ENCODE peak calls at places on chromosomes 7 and 10, in four cellular contexts. M is DND-41, U is mammary epithelial cell, X is mesenchymal stem cell. S is an unnamed sample.

GRCh38 chr7:98464558-98464940 is 63.7 kb upstream of the BAIAP2L1 start:
- DNase-seq in M (no peak), U (no peak), X (no peak), S (no peak)

GRCh38 chr7:84202855-84203254 is 8.3 kb upstream of the SEMA3A start:
- DNase-seq in M (no peak), U (no peak), X (no peak), S (no peak)

GRCh38 chr7:78620931-78621330 is 822.4 kb downstream of the PHTF2 start:
- DNase-seq in M (peak; percentile 15), U (peak; percentile 14), X (peak; percentile 16), S (peak; percentile 29)

GRCh38 chr7:85065888-85066485 is 120.9 kb downstream of the SEMA3D start:
- DNase-seq in M (no peak), U (peak; percentile 10), X (peak; percentile 14), S (no peak)

GRCh38 chr7:98110249-98111022 is 3.8 kb downstream of the LMTK2 start:
- DNase-seq in M (no peak), U (no peak), X (no peak), S (no peak)

GRCh38 chr10:50582061-50582460 is 41.7 kb downstream of the SGMS1 start:
- DNase-seq in M (no peak), U (no peak), X (no peak), S (no peak)

GRCh38 chr10:129424978-129425377 is 42.1 kb upstream of the MGMT start:
- DNase-seq in M (no peak), U (no peak), X (no peak), S (no peak)

GRCh38 chr10:77117501-77117900 is 520.1 kb downstream of the KCNMA1 start:
- DNase-seq in M (no peak), U (peak; percentile 29), X (no peak), S (no peak)

GRCh38 chr7:7569113-7569527 is 2.4 kb downstream of the MIOS start:
- DNase-seq in M (no peak), U (no peak), X (no peak), S (no peak)

GRCh38 chr7:26159243-26159642 is 7.2 kb downstream of the NFE2L3 start:
- DNase-seq in M (no peak), U (no peak), X (no peak), S (no peak)

GRCh38 chr10:109886037-109886787 is 37.1 kb downstream of the XPNPEP1 start:
- DNase-seq in M (no peak), U (no peak), X (no peak), S (no peak)

GRCh38 chr10:125538947-125539649 is 143.9 kb downstream of the TEX36 start:
- DNase-seq in M (no peak), U (no peak), X (no peak), S (no peak)

GRCh38 chr7:134547738-134548054 is 1.2 kb upstream of the AKR1B15 start:
- DNase-seq in M (peak; percentile 8), U (no peak), X (peak; percentile 80), S (no peak)

GRCh38 chr7:17625038-17625437 is 315.3 kb downstream of the SNX13 start:
- DNase-seq in M (no peak), U (peak; percentile 67), X (peak; percentile 92), S (peak; percentile 69)

GRCh38 chr10:114499630-114500190 is 95.4 kb upstream of the AFAP1L2 start:
- DNase-seq in M (no peak), U (peak; percentile 97), X (no peak), S (peak; percentile 99)

GRCh38 chr10:27153855-27154198 is 357 bp downstream of the YME1L1 start:
- DNase-seq in M (no peak), U (no peak), X (no peak), S (peak; percentile 11)

GRCh38 chr10:132066812-132067211 is 1.1 kb downstream of the JAKMIP3 start:
- DNase-seq in M (no peak), U (no peak), X (no peak), S (no peak)

GRCh38 chr10:112052176-112052575 is 131.4 kb downstream of the GPAM start:
- DNase-seq in M (no peak), U (no peak), X (no peak), S (no peak)

GRCh38 chr10:1944487-1944886 is 207.2 kb upstream of the ADARB2 start:
- DNase-seq in M (no peak), U (no peak), X (no peak), S (no peak)
- H3K4me1 ChIP-seq in M (peaks cover 25% of the 10 kb centered on the region), U (no peaks in the 10 kb centered on the region), X (no peaks in the 10 kb centered on the region), S (no peaks in the 10 kb centered on the region)

GRCh38 chr10:13152286-13152685 is 9.1 kb upstream of the MCM10 start:
- DNase-seq in M (no peak), U (no peak), X (no peak), S (no peak)
- H3K4me1 ChIP-seq in M (no peaks in the 10 kb centered on the region), U (no peaks in the 10 kb centered on the region), X (no peaks in the 10 kb centered on the region), S (peaks cover 4% of the 10 kb centered on the region)

GRCh38 chr10:101562231-101562630 is 25.8 kb downstream of the POLL start:
- DNase-seq in M (no peak), U (no peak), X (no peak), S (no peak)

GRCh38 chr10:101559596-101560292 is 28.3 kb downstream of the POLL start:
- DNase-seq in M (no peak), U (no peak), X (no peak), S (no peak)

GRCh38 chr10:101561068-101561915 is 26.8 kb downstream of the POLL start:
- DNase-seq in M (no peak), U (no peak), X (no peak), S (no peak)

GRCh38 chr10:101558671-101559595 is 29.1 kb downstream of the POLL start:
- DNase-seq in M (no peak), U (no peak), X (no peak), S (no peak)

DNA sequence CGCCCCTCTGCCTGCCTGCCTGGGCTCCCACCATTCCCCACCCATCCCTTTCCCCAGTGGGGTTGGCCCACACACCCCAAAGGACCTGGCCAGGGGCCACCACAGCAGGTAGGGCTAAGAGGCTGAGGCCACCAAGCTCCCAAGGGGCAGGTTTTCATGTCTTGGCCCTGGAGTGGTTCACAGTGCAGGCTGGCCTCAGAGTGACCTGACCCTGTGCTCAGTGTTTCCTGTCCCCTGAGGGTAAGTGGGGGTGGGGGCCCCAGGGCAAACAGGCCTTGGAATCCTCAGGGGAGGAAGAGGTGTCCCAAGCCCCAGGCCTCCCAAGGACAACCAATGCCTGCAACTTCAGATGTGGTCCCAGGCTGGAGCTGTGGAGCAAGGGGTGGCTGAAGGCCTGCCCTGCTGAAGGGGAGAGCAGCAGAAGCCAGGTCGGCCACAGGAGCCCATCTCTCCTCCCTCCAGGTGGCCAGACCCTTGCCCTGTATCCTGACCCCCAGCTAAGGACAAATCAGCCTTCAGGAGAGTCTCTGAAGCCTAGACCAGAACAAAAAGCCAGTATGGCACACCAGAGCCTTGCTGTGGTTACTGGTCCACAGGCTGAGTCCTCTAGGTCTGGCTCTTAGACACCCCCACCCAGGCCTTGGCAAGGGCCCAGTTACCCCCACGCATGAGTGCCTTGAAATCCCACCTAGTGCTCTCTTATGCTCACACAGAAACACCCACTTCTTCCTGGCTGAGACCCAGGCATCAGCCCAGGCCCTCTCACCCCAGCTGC is 27.6 kb downstream of the POLL start:
- DNase-seq in M (no peak), U (no peak), X (no peak), S (no peak)
- H3K4me1 ChIP-seq in M (peaks cover 25% of the 10 kb centered on the region), U (peaks cover 16% of the 10 kb centered on the region), X (peaks cover 5% of the 10 kb centered on the region), S (peaks cover 4% of the 10 kb centered on the region)

DNA sequence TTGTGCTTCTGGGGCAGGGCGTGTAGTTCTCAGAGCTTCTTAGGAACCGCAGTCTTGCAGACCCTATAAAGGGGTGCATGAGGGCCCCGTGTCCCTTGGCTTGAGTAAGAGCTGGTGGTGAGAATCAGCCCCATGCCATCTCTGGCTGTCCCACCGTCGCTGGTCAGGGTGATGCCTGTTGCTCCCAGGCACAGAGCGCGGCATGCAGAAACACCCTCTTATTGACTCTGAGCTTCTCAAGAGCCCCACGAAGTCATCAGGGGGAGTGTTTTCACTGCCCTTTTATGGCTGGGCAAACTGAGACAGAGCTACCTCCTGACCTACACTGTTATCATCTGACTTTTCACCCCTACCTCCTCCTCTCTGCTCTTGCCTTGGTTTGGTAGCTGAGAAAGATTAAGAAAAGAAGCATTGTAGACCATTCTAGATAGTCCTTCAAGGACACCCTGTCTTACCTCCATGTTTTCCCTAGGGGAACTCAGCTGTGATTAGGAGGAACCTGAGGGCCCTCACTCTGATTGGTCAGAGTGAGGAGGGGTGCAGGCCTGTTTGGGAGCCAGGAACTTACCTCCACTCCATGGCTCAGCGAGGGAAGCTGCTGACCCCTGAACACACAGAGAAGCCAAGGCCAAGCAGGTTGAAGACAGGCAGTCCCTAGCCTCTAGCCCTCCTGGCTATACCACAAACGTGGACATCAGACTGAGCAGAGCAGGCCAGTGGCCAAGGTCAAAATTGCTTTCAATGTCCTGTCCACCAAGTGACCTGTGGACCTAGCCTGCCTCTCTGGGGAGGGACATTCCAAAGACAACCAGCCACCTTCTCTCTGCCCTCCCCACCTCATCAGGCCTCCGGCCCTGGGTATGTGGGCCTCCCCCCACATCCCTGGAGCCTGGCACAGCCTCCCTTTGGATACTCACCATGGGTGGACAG is 17.6 kb downstream of the UNC5B start:
- DNase-seq in M (no peak), U (no peak), X (no peak), S (no peak)
- H3K4me1 ChIP-seq in M (no peaks in the 10 kb centered on the region), U (no peaks in the 10 kb centered on the region), X (no peaks in the 10 kb centered on the region), S (no peaks in the 10 kb centered on the region)

DNA sequence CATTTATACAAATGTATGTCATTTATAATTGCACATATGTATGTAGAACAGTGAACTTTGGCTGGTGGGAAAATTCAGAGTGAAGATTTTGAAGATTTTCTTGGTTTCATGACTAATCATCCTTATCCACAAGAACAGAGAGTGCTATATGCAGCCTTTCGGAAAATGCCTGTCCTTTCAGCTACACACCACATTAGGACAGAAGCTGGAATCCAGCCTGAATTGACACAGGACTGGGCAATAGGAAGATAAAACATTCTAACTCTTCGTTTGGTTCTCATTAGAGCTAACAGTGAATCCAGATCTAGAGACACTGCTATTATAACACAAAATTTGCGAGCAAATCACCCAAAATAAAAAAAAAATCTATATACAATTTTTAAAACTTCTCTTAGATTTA is 166.2 kb downstream of the PDE1C start:
- DNase-seq in M (no peak), U (no peak), X (no peak), S (no peak)
- H3K4me1 ChIP-seq in M (no peaks in the 10 kb centered on the region), U (peaks cover 7% of the 10 kb centered on the region), X (peaks cover 1% of the 10 kb centered on the region), S (no peaks in the 10 kb centered on the region)

DNA sequence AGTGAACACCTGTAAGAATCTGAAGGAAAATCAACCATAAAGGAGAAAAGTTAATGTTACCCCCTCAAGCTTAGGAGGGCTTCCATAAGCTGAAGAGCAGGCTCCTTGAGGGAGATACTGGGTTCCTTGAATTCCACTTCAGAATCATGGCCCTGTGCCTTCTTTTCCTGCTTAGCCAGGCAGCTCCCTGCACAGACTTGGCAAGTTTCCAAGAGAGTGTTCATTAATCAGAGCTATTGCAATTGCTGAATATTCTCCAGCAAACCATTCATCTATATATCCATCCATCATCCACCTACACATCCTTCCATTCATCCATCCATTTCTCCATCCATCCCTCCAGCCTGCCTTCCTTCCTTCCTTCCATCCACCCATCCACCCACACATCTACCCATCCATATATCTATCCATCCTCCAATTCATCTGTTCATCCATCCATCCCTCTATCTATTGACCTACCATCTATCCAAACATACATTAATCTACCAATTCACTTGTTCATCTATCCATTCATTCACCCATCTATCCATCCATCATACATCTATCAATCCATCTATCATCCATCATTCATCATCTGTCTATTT is 574.4 kb downstream of the PTPRN2 start:
- DNase-seq in M (no peak), U (no peak), X (no peak), S (no peak)
- H3K4me1 ChIP-seq in M (peaks cover 4% of the 10 kb centered on the region), U (no peaks in the 10 kb centered on the region), X (peaks cover 5% of the 10 kb centered on the region), S (no peaks in the 10 kb centered on the region)

S was measured in foreskin keratinocyte.